ENCODE peak calls at places on chromosome 1, in eight cellular contexts. T is tibial artery, G is HCT116, O is A549, Z is AG08395, V is WTC11, J is T-cell, H is GM04504. R is an unnamed sample.
A peak's percentile ranks its signal among the peaks of the same experiment; 100 is the strongest.

GRCh38 chr1:165549908-165550480 is 6.2 kb downstream of the LRRC52 start:
- DNase-seq in O (no peak), V (no peak), Z (no peak), G (no peak), H (no peak), T (no peak), J (no peak), R (no peak)

GRCh38 chr1:231628207-231628876 is 1.8 kb downstream of the DISC1 start:
- DNase-seq in H (no peak), G (no peak), Z (no peak), T (no peak), O (no peak), V (no peak), J (no peak), R (no peak)

GRCh38 chr1:157105988-157106812 is 6.6 kb upstream of the ETV3L start:
- DNase-seq in J (no peak), G (no peak), H (peak; percentile 66), O (peak; percentile 67), Z (peak; percentile 93), T (no peak), V (no peak), R (no peak)

GRCh38 chr1:92081031-92081430 is 886 bp downstream of the BTBD8 start:
- DNase-seq in G (no peak), V (no peak), O (no peak), Z (no peak), T (no peak), J (no peak), H (no peak), R (no peak)

GRCh38 chr1:153231363-153231762 is 14.0 kb downstream of the PRR9 start:
- DNase-seq in O (no peak), V (no peak), G (no peak), H (no peak), J (no peak), T (no peak), Z (no peak), R (no peak)

GRCh38 chr1:221832617-221833016 is 90.7 kb upstream of the DUSP10 start:
- DNase-seq in V (no peak), G (no peak), Z (no peak), T (no peak), O (no peak), J (no peak), H (no peak), R (no peak)

GRCh38 chr1:232707142-232707541 is 77.2 kb upstream of the SIPA1L2 start:
- DNase-seq in H (no peak), J (no peak), O (no peak), T (no peak), V (no peak), G (no peak), Z (no peak), R (no peak)

GRCh38 chr1:61080408-61081134 is 1.8 kb upstream of the NFIA start:
- DNase-seq in Z (no peak), H (no peak), O (no peak), T (no peak), V (no peak), J (no peak), G (no peak), R (no peak)

R was measured in activated T-helper 1 cell treated with Interleukin-2 at 50 U/mL for 16 hours.